ENCODE peak calls at places on chromosomes 5 and 9, in seven cellular contexts. One of them, this sample, is unnamed.

GRCh38 chr5:177588413-177588909 is 3.5 kb upstream of the TMED9 start:
- DNase-seq in colonic mucosa: no peak
- DNase-seq in left lung: no peak
- DNase-seq in HCT116: no peak
- DNase-seq in stomach: no peak
- DNase-seq in ovary: no peak
- DNase-seq in IMR-90: no peak
- DNase-seq in this sample: no peak

GRCh38 chr5:173567548-173567947 is 48.9 kb downstream of the BOD1 start:
- DNase-seq in colonic mucosa: no peak
- DNase-seq in left lung: no peak
- DNase-seq in HCT116: no peak
- DNase-seq in stomach: no peak
- DNase-seq in ovary: no peak
- DNase-seq in IMR-90: peak
- DNase-seq in this sample: no peak

GRCh38 chr5:124979174-124979573 is 232.7 kb upstream of the ZNF608 start:
- DNase-seq in colonic mucosa: no peak
- DNase-seq in left lung: no peak
- DNase-seq in HCT116: no peak
- DNase-seq in stomach: no peak
- DNase-seq in ovary: no peak
- DNase-seq in IMR-90: peak
- DNase-seq in this sample: no peak

GRCh38 chr5:115625579-115626443 is at the start of gene TMED7:
- DNase-seq in colonic mucosa: peak
- DNase-seq in left lung: peak
- DNase-seq in HCT116: peak
- DNase-seq in stomach: peak
- DNase-seq in ovary: peak
- DNase-seq in IMR-90: peak
- DNase-seq in this sample: peak

GRCh38 chr9:122463828-122464632 is 13.7 kb downstream of the OR1J1 start:
- DNase-seq in colonic mucosa: no peak
- DNase-seq in left lung: no peak
- DNase-seq in HCT116: peak
- DNase-seq in stomach: no peak
- DNase-seq in ovary: no peak
- DNase-seq in IMR-90: no peak
- DNase-seq in this sample: no peak

GRCh38 chr9:36640982-36641381 is 68.3 kb downstream of the MELK start:
- DNase-seq in colonic mucosa: no peak
- DNase-seq in left lung: no peak
- DNase-seq in HCT116: no peak
- DNase-seq in stomach: no peak
- DNase-seq in ovary: no peak
- DNase-seq in IMR-90: no peak
- DNase-seq in this sample: no peak

GRCh38 chr9:110543631-110544051 is 35.9 kb downstream of the SVEP1 start:
- DNase-seq in colonic mucosa: no peak
- DNase-seq in left lung: no peak
- DNase-seq in HCT116: no peak
- DNase-seq in stomach: no peak
- DNase-seq in ovary: peak
- DNase-seq in IMR-90: no peak
- DNase-seq in this sample: no peak

GRCh38 chr5:142686210-142686734 is 382 bp upstream of the FGF1 start:
- DNase-seq in colonic mucosa: no peak
- DNase-seq in left lung: no peak
- DNase-seq in HCT116: no peak
- DNase-seq in stomach: no peak
- DNase-seq in ovary: no peak
- DNase-seq in IMR-90: peak
- DNase-seq in this sample: no peak

GRCh38 chr5:154830219-154830595 is 20.2 kb downstream of the FAXDC2 start:
- DNase-seq in colonic mucosa: no peak
- DNase-seq in left lung: no peak
- DNase-seq in HCT116: no peak
- DNase-seq in stomach: no peak
- DNase-seq in ovary: no peak
- DNase-seq in IMR-90: no peak
- DNase-seq in this sample: no peak
- TF ChIP-seq CTCF in colonic mucosa: no peak
- TF ChIP-seq CTCF in left lung: no peak
- TF ChIP-seq CTCF in HCT116: no peak
- TF ChIP-seq CTCF in stomach: no peak
- TF ChIP-seq CTCF in ovary: no peak
- TF ChIP-seq CTCF in IMR-90: no peak
- TF ChIP-seq CTCF in this sample: no peak

GRCh38 chr5:98775246-98775961 is 1.9 kb downstream of the RGMB start:
- DNase-seq in colonic mucosa: no peak
- DNase-seq in left lung: no peak
- DNase-seq in HCT116: no peak
- DNase-seq in stomach: no peak
- DNase-seq in ovary: no peak
- DNase-seq in IMR-90: no peak
- DNase-seq in this sample: no peak
- H3K27ac ChIP-seq in colonic mucosa: peak
- H3K27ac ChIP-seq in left lung: peak
- H3K27ac ChIP-seq in HCT116: no peak
- H3K27ac ChIP-seq in stomach: peak
- H3K27ac ChIP-seq in ovary: peak
- H3K27ac ChIP-seq in IMR-90: peak
- H3K27ac ChIP-seq in this sample: no peak

DNA sequence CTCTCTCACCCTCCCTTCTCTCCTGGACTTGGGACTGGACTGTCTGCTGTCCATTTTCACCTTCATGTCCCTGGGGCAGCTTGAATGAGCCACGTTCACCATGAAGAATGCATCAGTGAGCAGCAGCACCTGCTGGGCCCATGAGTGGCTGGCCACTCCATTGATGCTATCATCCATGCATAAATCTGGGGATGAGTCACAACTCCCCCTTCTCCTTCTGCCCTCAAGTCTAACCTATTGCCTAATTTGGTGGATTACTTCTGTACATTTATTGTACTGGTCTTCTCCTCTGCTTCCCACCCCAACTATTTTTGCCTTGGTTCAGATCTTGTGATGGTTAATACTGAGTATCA is 46.9 kb downstream of the GDNF start:
- DNase-seq in colonic mucosa: no peak
- DNase-seq in left lung: no peak
- DNase-seq in HCT116: no peak
- DNase-seq in stomach: no peak
- DNase-seq in ovary: no peak
- DNase-seq in IMR-90: peak
- DNase-seq in this sample: no peak
- TF ChIP-seq CTCF in colonic mucosa: no peak
- TF ChIP-seq CTCF in left lung: no peak
- TF ChIP-seq CTCF in HCT116: no peak
- TF ChIP-seq CTCF in stomach: no peak
- TF ChIP-seq CTCF in ovary: no peak
- TF ChIP-seq CTCF in IMR-90: no peak
- TF ChIP-seq CTCF in this sample: no peak

GRCh38 chr9:85523202-85523601 is 218.6 kb downstream of the AGTPBP1 start:
- DNase-seq in colonic mucosa: no peak
- DNase-seq in left lung: no peak
- DNase-seq in HCT116: no peak
- DNase-seq in stomach: no peak
- DNase-seq in ovary: no peak
- DNase-seq in IMR-90: no peak
- DNase-seq in this sample: no peak

GRCh38 chr9:85516976-85517637 is 224.6 kb downstream of the AGTPBP1 start:
- DNase-seq in colonic mucosa: no peak
- DNase-seq in left lung: no peak
- DNase-seq in HCT116: peak
- DNase-seq in stomach: no peak
- DNase-seq in ovary: no peak
- DNase-seq in IMR-90: no peak
- DNase-seq in this sample: no peak

GRCh38 chr9:85522459-85523092 is 219.2 kb downstream of the AGTPBP1 start:
- DNase-seq in colonic mucosa: no peak
- DNase-seq in left lung: peak
- DNase-seq in HCT116: no peak
- DNase-seq in stomach: no peak
- DNase-seq in ovary: no peak
- DNase-seq in IMR-90: peak
- DNase-seq in this sample: peak

GRCh38 chr9:85524531-85524930 is 217.2 kb downstream of the AGTPBP1 start:
- DNase-seq in colonic mucosa: no peak
- DNase-seq in left lung: no peak
- DNase-seq in HCT116: no peak
- DNase-seq in stomach: no peak
- DNase-seq in ovary: no peak
- DNase-seq in IMR-90: no peak
- DNase-seq in this sample: no peak

DNA sequence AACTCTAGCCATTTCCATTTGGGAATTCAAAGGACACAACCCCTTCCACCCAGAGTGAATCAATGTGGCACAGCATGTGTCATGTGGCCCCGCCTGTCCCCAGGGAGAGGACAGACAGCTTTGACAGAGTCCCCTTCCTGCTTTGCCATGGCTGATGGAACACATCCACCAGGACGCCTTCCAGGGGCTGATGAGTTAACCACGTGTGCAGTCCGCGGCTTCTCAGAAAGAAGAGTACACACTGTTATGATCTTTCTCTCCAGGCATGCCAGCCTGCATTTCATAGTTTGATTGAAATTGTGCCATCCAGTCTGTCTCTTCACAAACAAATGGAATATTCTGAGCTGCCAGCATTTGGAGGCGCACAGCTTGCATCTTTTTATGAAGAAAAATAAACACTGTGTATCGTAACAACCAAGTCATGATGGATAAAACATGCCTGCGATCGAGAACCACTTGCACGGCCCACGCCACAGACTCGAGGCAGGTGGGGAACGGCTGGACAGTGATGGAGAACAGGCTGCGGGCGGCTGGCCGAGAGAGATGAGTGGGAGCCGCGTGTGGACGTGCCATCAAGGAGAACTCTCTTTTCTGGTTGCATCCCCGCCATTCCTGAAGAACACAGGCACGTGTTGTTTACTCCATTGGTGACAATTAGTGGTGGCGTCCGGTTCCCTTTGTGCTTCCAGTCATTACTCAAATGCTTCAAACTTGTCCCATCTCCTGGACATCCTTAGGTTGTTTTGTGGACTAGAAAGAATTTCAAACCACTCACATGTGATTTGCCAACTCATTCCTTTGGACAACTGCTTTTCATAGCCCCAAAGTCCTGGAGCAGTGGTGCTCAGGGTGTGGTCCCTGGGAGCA is 220.2 kb downstream of the AGTPBP1 start:
- DNase-seq in colonic mucosa: no peak
- DNase-seq in left lung: peak
- DNase-seq in HCT116: no peak
- DNase-seq in stomach: no peak
- DNase-seq in ovary: no peak
- DNase-seq in IMR-90: no peak
- DNase-seq in this sample: peak
- H3K27ac ChIP-seq in colonic mucosa: no peak
- H3K27ac ChIP-seq in left lung: no peak
- H3K27ac ChIP-seq in HCT116: no peak
- H3K27ac ChIP-seq in stomach: no peak
- H3K27ac ChIP-seq in ovary: no peak
- H3K27ac ChIP-seq in IMR-90: no peak
- H3K27ac ChIP-seq in this sample: peak

This sample was measured in dorsolateral prefrontal cortex.